ENCODE peak calls at places on chromosomes 12 and 14, in six cellular contexts. One of them, this sample, is unnamed.

GRCh38 chr12:127401005-127401404 is 866.0 kb upstream of the TMEM132C start:
- DNase-seq in CD4-positive, alpha-beta T cell: no peak
- DNase-seq in ovary: no peak
- DNase-seq in Calu3: no peak
- DNase-seq in foreskin fibroblast: peak; percentile 29
- DNase-seq in tibial artery: no peak
- DNase-seq in this sample: no peak

GRCh38 chr12:114696443-114697245 is 12.7 kb upstream of the TBX3 start:
- DNase-seq in CD4-positive, alpha-beta T cell: no peak
- DNase-seq in ovary: no peak
- DNase-seq in Calu3: no peak
- DNase-seq in foreskin fibroblast: no peak
- DNase-seq in tibial artery: no peak
- DNase-seq in this sample: no peak

GRCh38 chr12:107468182-107468581 is 217.4 kb upstream of the PWP1 start:
- DNase-seq in CD4-positive, alpha-beta T cell: no peak
- DNase-seq in ovary: no peak
- DNase-seq in Calu3: no peak
- DNase-seq in foreskin fibroblast: no peak
- DNase-seq in tibial artery: no peak
- DNase-seq in this sample: no peak

GRCh38 chr12:6361834-6362233 is 13.5 kb downstream of the SCNN1A start:
- DNase-seq in CD4-positive, alpha-beta T cell: no peak
- DNase-seq in ovary: no peak
- DNase-seq in Calu3: peak; percentile 79
- DNase-seq in foreskin fibroblast: no peak
- DNase-seq in tibial artery: peak; percentile 63
- DNase-seq in this sample: no peak

GRCh38 chr12:94191023-94191422 is 42.6 kb downstream of the PLXNC1 start:
- DNase-seq in CD4-positive, alpha-beta T cell: no peak
- DNase-seq in ovary: no peak
- DNase-seq in Calu3: no peak
- DNase-seq in foreskin fibroblast: no peak
- DNase-seq in tibial artery: no peak
- DNase-seq in this sample: no peak

GRCh38 chr12:50986961-50987737 is 34.8 kb downstream of the HIGD1C start:
- DNase-seq in CD4-positive, alpha-beta T cell: no peak
- DNase-seq in ovary: peak; percentile 30
- DNase-seq in Calu3: peak; percentile 27
- DNase-seq in foreskin fibroblast: peak; percentile 71
- DNase-seq in tibial artery: peak; percentile 45
- DNase-seq in this sample: peak; percentile 47

GRCh38 chr12:12333980-12334709 is 15.9 kb downstream of the MANSC1 start:
- DNase-seq in CD4-positive, alpha-beta T cell: peak; percentile 32
- DNase-seq in ovary: no peak
- DNase-seq in Calu3: peak; percentile 72
- DNase-seq in foreskin fibroblast: no peak
- DNase-seq in tibial artery: no peak
- DNase-seq in this sample: peak; percentile 69

GRCh38 chr12:2514038-2514340 is 280.8 kb upstream of the FKBP4 start:
- DNase-seq in CD4-positive, alpha-beta T cell: no peak
- DNase-seq in ovary: no peak
- DNase-seq in Calu3: no peak
- DNase-seq in foreskin fibroblast: no peak
- DNase-seq in tibial artery: no peak
- DNase-seq in this sample: no peak

GRCh38 chr12:86719381-86719780 is 463.2 kb upstream of the MGAT4C start:
- DNase-seq in CD4-positive, alpha-beta T cell: no peak
- DNase-seq in ovary: no peak
- DNase-seq in Calu3: no peak
- DNase-seq in foreskin fibroblast: peak; percentile 66
- DNase-seq in tibial artery: no peak
- DNase-seq in this sample: no peak

GRCh38 chr12:24499151-24500146 is 449.5 kb downstream of the BCAT1 start:
- DNase-seq in CD4-positive, alpha-beta T cell: no peak
- DNase-seq in ovary: no peak
- DNase-seq in Calu3: no peak
- DNase-seq in foreskin fibroblast: peak; percentile 18
- DNase-seq in tibial artery: no peak
- DNase-seq in this sample: no peak

GRCh38 chr12:77685112-77685511 is 145.6 kb upstream of the NAV3 start:
- DNase-seq in CD4-positive, alpha-beta T cell: no peak
- DNase-seq in ovary: peak; percentile 55
- DNase-seq in Calu3: peak; percentile 66
- DNase-seq in foreskin fibroblast: peak; percentile 70
- DNase-seq in tibial artery: peak; percentile 31
- DNase-seq in this sample: peak; percentile 62

GRCh38 chr12:71967176-71967575 is 28.5 kb downstream of the TPH2 start:
- DNase-seq in CD4-positive, alpha-beta T cell: no peak
- DNase-seq in ovary: no peak
- DNase-seq in Calu3: no peak
- DNase-seq in foreskin fibroblast: no peak
- DNase-seq in tibial artery: no peak
- DNase-seq in this sample: no peak

GRCh38 chr12:70576341-70577282 is 60.6 kb downstream of the PTPRB start:
- DNase-seq in CD4-positive, alpha-beta T cell: no peak
- DNase-seq in ovary: no peak
- DNase-seq in Calu3: peak; percentile 12
- DNase-seq in foreskin fibroblast: peak; percentile 53
- DNase-seq in tibial artery: no peak
- DNase-seq in this sample: no peak

GRCh38 chr14:93984987-93985410 is 8.6 kb upstream of the ASB2 start:
- DNase-seq in CD4-positive, alpha-beta T cell: no peak
- DNase-seq in ovary: no peak
- DNase-seq in Calu3: peak; percentile 60
- DNase-seq in foreskin fibroblast: peak; percentile 33
- DNase-seq in tibial artery: peak; percentile 38
- DNase-seq in this sample: peak; percentile 49

GRCh38 chr12:107447336-107447735 is 238.3 kb upstream of the PWP1 start:
- DNase-seq in CD4-positive, alpha-beta T cell: no peak
- DNase-seq in ovary: no peak
- DNase-seq in Calu3: no peak
- DNase-seq in foreskin fibroblast: no peak
- DNase-seq in tibial artery: no peak
- DNase-seq in this sample: no peak

DNA sequence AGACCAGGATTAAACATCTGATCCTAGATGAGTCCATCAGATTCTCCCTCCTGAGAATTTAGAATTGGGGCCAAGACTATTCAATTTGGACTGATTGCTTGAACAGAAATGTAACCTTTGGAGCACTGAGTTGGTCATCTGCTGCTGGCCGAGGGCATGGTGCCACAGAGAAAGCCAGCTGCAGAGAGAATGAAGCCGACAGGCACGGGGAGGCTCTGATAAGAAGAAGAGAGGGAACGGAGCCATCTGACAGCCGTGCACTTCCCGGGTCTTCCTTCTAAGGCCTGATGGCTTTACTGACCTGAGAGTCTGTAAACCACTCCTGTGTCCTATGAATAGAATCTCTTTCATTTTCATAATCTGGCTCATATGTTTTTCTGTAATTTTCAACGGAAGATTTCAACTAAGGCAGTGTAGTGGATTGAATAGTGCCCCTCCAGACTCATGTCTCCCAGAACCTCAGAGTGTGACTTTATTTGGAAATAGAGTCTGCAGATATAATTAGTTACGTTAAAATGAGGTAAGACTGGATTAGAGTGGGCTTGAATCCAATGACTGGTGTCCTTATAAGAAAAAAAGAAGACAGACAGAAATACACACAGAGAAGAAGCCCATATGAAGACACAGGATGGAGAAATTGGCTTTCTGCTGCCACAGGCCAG is 39.1 kb upstream of the FRS2 start:
- DNase-seq in CD4-positive, alpha-beta T cell: no peak
- DNase-seq in ovary: no peak
- DNase-seq in Calu3: no peak
- DNase-seq in foreskin fibroblast: no peak
- DNase-seq in tibial artery: no peak
- DNase-seq in this sample: no peak
- TF ChIP-seq CTCF in CD4-positive, alpha-beta T cell: no peak
- TF ChIP-seq CTCF in ovary: no peak
- TF ChIP-seq CTCF in Calu3: no peak
- TF ChIP-seq CTCF in foreskin fibroblast: no peak
- TF ChIP-seq CTCF in tibial artery: no peak
- TF ChIP-seq CTCF in this sample: no peak

GRCh38 chr14:87014854-87015253 is 978.1 kb downstream of the GALC start:
- DNase-seq in CD4-positive, alpha-beta T cell: no peak
- DNase-seq in ovary: no peak
- DNase-seq in Calu3: no peak
- DNase-seq in foreskin fibroblast: no peak
- DNase-seq in tibial artery: no peak
- DNase-seq in this sample: no peak
- TF ChIP-seq CTCF in CD4-positive, alpha-beta T cell: no peak
- TF ChIP-seq CTCF in ovary: no peak
- TF ChIP-seq CTCF in Calu3: no peak
- TF ChIP-seq CTCF in foreskin fibroblast: no peak
- TF ChIP-seq CTCF in tibial artery: no peak
- TF ChIP-seq CTCF in this sample: peak; percentile 21

GRCh38 chr14:53412819-53413664 is 259.9 kb upstream of the DDHD1 start:
- DNase-seq in CD4-positive, alpha-beta T cell: no peak
- DNase-seq in ovary: no peak
- DNase-seq in Calu3: peak; percentile 4
- DNase-seq in foreskin fibroblast: no peak
- DNase-seq in tibial artery: no peak
- DNase-seq in this sample: no peak
- TF ChIP-seq CTCF in CD4-positive, alpha-beta T cell: no peak
- TF ChIP-seq CTCF in ovary: no peak
- TF ChIP-seq CTCF in Calu3: no peak
- TF ChIP-seq CTCF in foreskin fibroblast: peak; percentile 44
- TF ChIP-seq CTCF in tibial artery: no peak
- TF ChIP-seq CTCF in this sample: peak; percentile 43

GRCh38 chr14:35374273-35374681 is 30.3 kb downstream of the NFKBIA start:
- DNase-seq in CD4-positive, alpha-beta T cell: no peak
- DNase-seq in ovary: peak; percentile 30
- DNase-seq in Calu3: peak; percentile 62
- DNase-seq in foreskin fibroblast: peak; percentile 95
- DNase-seq in tibial artery: peak; percentile 86
- DNase-seq in this sample: no peak
- TF ChIP-seq CTCF in CD4-positive, alpha-beta T cell: no peak
- TF ChIP-seq CTCF in ovary: no peak
- TF ChIP-seq CTCF in Calu3: no peak
- TF ChIP-seq CTCF in foreskin fibroblast: no peak
- TF ChIP-seq CTCF in tibial artery: no peak
- TF ChIP-seq CTCF in this sample: no peak

GRCh38 chr14:90601521-90601920 is 204.7 kb downstream of the CALM1 start:
- DNase-seq in CD4-positive, alpha-beta T cell: no peak
- DNase-seq in ovary: no peak
- DNase-seq in Calu3: no peak
- DNase-seq in foreskin fibroblast: no peak
- DNase-seq in tibial artery: no peak
- DNase-seq in this sample: no peak

GRCh38 chr14:90600619-90601018 is 203.8 kb downstream of the CALM1 start:
- DNase-seq in CD4-positive, alpha-beta T cell: no peak
- DNase-seq in ovary: no peak
- DNase-seq in Calu3: no peak
- DNase-seq in foreskin fibroblast: no peak
- DNase-seq in tibial artery: no peak
- DNase-seq in this sample: no peak

GRCh38 chr14:90599339-90599738 is 202.5 kb downstream of the CALM1 start:
- DNase-seq in CD4-positive, alpha-beta T cell: no peak
- DNase-seq in ovary: no peak
- DNase-seq in Calu3: no peak
- DNase-seq in foreskin fibroblast: no peak
- DNase-seq in tibial artery: no peak
- DNase-seq in this sample: no peak

GRCh38 chr14:90597961-90598360 is 201.1 kb downstream of the CALM1 start:
- DNase-seq in CD4-positive, alpha-beta T cell: no peak
- DNase-seq in ovary: no peak
- DNase-seq in Calu3: no peak
- DNase-seq in foreskin fibroblast: no peak
- DNase-seq in tibial artery: no peak
- DNase-seq in this sample: no peak

GRCh38 chr14:90599748-90600507 is 203.1 kb downstream of the CALM1 start:
- DNase-seq in CD4-positive, alpha-beta T cell: no peak
- DNase-seq in ovary: no peak
- DNase-seq in Calu3: peak; percentile 14
- DNase-seq in foreskin fibroblast: no peak
- DNase-seq in tibial artery: no peak
- DNase-seq in this sample: no peak
- TF ChIP-seq CTCF in CD4-positive, alpha-beta T cell: no peak
- TF ChIP-seq CTCF in ovary: no peak
- TF ChIP-seq CTCF in Calu3: no peak
- TF ChIP-seq CTCF in foreskin fibroblast: no peak
- TF ChIP-seq CTCF in tibial artery: peak; percentile 40
- TF ChIP-seq CTCF in this sample: no peak

This sample was measured in endothelial cell.